ENCODE peak calls at places on chromosomes 16 and 17, in five cellular contexts. Q is neuronal stem cell; R is GM23248; K is CD8-positive, alpha-beta memory T cell; F is BJ. Y is an unnamed sample.

GRCh38 chr17:42675348-42675983 is 1.3 kb downstream of the PLEKHH3 start:
- DNase-seq in F (no peak), R (no peak), Q (no peak), K (no peak), Y (no peak)

GRCh38 chr17:58083491-58084316 is 485 bp downstream of the DYNLL2 start:
- DNase-seq in Q (no peak), K (peak), F (no peak), R (peak), Y (peak)

GRCh38 chr16:84444476-84444875 is 60.0 kb downstream of the MEAK7 start:
- DNase-seq in Q (no peak), K (no peak), F (no peak), R (no peak), Y (no peak)

GRCh38 chr16:15607700-15608396 is 35.1 kb downstream of the MARF1 start:
- DNase-seq in R (peak), F (no peak), Q (no peak), K (no peak), Y (peak)

GRCh38 chr17:27485711-27486495 is 29.7 kb downstream of the KSR1 start:
- DNase-seq in R (no peak), F (no peak), K (no peak), Q (no peak), Y (no peak)

GRCh38 chr17:19897901-19898300 is 30.2 kb upstream of the ULK2 start:
- DNase-seq in F (peak), K (no peak), R (peak), Q (no peak), Y (peak)

GRCh38 chr17:1031711-1032110 is 34.8 kb downstream of the TIMM22 start:
- DNase-seq in Q (peak), F (no peak), R (peak), K (no peak), Y (no peak)

GRCh38 chr17:38996660-38997337 is 29.6 kb upstream of the FBXO47 start:
- DNase-seq in F (no peak), R (peak), Q (no peak), K (no peak), Y (no peak)

GRCh38 chr17:58517928-58518609 is 3.6 kb upstream of the MTMR4 start:
- DNase-seq in R (peak), Q (peak), K (peak), F (peak), Y (peak)

GRCh38 chr17:72090108-72090507 is 30.7 kb upstream of the SOX9 start:
- DNase-seq in Q (no peak), K (no peak), F (no peak), R (peak), Y (no peak)

GRCh38 chr17:77884019-77884418 is 74.5 kb upstream of the TNRC6C start:
- DNase-seq in K (peak), Q (peak), F (no peak), R (peak), Y (no peak)

GRCh38 chr17:75478508-75478907 is 22.1 kb downstream of the TMEM94 start:
- DNase-seq in K (no peak), Q (peak), F (no peak), R (no peak), Y (no peak)

GRCh38 chr17:62933986-62934385 is 32.0 kb upstream of the TANC2 start:
- DNase-seq in F (no peak), Q (no peak), K (no peak), R (peak), Y (no peak)

GRCh38 chr16:6510261-6510660 is 822.4 kb upstream of the RBFOX1 start:
- DNase-seq in F (no peak), Q (no peak), K (no peak), R (no peak), Y (no peak)

GRCh38 chr16:9099131-9099625 is 7.7 kb downstream of the HAPSTR1 start:
- DNase-seq in K (no peak), F (no peak), R (peak), Q (no peak), Y (peak)

GRCh38 chr17:63696381-63696961 is 3.5 kb downstream of the LIMD2 start:
- DNase-seq in Q (peak), R (peak), K (peak), F (no peak), Y (no peak)

DNA sequence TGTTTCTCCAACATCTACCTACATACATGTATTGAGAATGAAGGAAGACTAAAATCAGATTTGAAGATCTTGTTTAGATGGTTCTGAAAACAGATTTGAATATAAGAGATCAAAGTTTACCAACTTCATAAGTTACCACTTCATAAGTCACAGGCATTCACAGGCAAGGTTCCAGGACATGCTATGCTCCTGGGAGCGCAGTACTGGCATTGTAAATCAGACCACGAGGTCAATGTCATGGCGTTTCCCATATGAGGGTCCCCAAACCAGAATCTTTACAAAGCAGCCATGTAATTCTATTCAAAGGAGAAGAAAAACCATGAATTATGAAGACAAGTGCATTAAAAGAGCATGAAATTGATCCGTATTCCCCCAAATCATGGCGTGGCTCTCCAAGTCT is 3.0 kb downstream of the CDH11 start:
- DNase-seq in F (no peak), K (no peak), Q (no peak), R (peak), Y (no peak)
- H3K4me3 ChIP-seq in F (peak), K (no peak), Q (no peak), R (peak), Y (no peak)

DNA sequence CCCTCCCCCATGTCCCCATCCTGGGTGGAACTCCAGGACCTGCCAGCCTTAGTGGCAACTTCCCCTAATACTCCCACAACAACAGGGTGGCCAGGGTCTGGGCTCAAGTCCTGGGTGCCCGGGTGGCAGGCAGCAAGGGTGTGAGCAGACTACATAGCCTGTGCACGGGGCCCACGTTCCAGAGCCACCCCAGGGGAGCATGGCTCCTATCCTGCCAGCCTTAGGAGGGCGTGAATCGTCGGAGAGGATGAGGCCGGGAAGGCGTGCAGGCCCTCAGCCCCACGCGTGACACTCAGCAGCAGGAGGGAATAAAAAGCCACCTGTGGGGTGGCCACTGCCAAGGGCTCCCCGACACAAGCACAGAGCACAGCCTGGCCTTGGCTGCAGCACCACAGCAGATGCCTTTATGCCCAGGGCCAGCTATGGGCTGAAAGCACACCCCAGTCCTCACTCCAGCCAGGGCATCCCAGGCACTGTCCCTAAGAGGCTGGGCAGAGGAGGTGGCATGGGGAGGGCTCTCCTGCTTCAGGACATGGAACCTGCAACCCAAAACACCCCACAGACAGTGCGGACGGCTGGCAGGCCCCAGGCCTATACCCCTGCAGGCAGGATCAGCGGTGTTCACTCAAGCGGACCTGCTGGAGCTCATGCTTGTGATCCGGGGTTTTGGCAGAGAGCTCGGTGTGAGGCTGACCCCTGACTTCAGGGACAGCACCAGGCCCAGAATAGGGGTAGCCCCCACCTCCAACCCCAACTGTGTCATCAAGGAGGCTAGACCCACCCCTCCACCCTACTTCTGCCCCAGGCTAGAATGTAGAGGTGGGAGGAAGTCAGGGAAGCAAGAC is 2.7 kb downstream of the BCAR1 start:
- DNase-seq in K (no peak), R (no peak), F (no peak), Q (no peak), Y (no peak)
- H3K4me3 ChIP-seq in K (no peak), R (peak), F (peak), Q (peak), Y (peak)

DNA sequence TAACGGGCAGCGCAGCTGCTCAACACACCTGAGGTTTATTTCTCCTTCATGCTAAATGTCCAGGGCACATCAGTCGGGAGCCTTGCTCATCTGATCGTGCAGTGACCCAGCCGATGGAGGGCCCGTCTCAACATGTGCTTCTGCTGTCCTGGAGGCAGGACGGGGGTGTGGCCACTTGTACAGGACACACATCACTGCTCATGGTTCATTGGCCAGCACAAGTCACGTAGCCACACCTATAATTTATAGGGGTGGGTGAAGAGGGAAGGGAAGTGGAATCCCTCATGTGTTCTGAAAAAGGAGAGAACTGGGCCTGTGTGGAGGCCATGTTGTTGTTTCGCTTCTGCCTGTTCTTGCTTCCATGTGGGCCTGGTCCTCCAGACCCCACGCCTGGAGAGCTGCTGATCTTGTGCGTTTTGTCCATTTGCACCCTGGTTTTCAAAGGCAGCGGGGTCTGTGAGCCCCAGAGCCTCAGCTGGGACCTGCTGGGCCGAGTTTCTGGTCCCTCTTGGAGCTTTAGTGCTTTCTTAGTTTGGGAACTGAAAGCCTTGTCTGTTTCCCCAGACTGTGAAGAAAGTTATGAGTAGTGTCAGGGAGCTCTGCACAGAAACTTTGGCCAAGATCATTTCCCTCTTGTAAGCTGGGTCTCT is 60.5 kb downstream of the CMIP start:
- DNase-seq in K (no peak), R (no peak), Q (no peak), F (no peak), Y (peak)
- H3K4me3 ChIP-seq in K (no peak), R (no peak), Q (no peak), F (no peak), Y (no peak)

GRCh38 chr17:56678249-56679144 is 85.0 kb downstream of the NOG start:
- DNase-seq in R (peak), K (peak), Q (peak), F (no peak), Y (no peak)
- H3K4me3 ChIP-seq in R (peak), K (peak), Q (no peak), F (no peak), Y (no peak)

GRCh38 chr17:31492880-31493655 is 101.6 kb downstream of the RAB11FIP4 start:
- DNase-seq in K (no peak), R (peak), Q (no peak), F (no peak), Y (no peak)

GRCh38 chr17:31494259-31495048 is 103.0 kb downstream of the RAB11FIP4 start:
- DNase-seq in R (no peak), K (peak), F (no peak), Q (no peak), Y (peak)

GRCh38 chr17:31495049-31495885 is 103.8 kb downstream of the RAB11FIP4 start:
- DNase-seq in Q (no peak), K (no peak), F (no peak), R (no peak), Y (peak)

GRCh38 chr17:31492206-31492605 is 100.7 kb downstream of the RAB11FIP4 start:
- DNase-seq in R (no peak), F (no peak), K (no peak), Q (no peak), Y (no peak)

GRCh38 chr17:31493656-31494155 is 102.2 kb downstream of the RAB11FIP4 start:
- DNase-seq in F (no peak), Q (no peak), K (no peak), R (no peak), Y (no peak)
- H3K4me3 ChIP-seq in F (no peak), Q (no peak), K (peak), R (no peak), Y (no peak)

DNA sequence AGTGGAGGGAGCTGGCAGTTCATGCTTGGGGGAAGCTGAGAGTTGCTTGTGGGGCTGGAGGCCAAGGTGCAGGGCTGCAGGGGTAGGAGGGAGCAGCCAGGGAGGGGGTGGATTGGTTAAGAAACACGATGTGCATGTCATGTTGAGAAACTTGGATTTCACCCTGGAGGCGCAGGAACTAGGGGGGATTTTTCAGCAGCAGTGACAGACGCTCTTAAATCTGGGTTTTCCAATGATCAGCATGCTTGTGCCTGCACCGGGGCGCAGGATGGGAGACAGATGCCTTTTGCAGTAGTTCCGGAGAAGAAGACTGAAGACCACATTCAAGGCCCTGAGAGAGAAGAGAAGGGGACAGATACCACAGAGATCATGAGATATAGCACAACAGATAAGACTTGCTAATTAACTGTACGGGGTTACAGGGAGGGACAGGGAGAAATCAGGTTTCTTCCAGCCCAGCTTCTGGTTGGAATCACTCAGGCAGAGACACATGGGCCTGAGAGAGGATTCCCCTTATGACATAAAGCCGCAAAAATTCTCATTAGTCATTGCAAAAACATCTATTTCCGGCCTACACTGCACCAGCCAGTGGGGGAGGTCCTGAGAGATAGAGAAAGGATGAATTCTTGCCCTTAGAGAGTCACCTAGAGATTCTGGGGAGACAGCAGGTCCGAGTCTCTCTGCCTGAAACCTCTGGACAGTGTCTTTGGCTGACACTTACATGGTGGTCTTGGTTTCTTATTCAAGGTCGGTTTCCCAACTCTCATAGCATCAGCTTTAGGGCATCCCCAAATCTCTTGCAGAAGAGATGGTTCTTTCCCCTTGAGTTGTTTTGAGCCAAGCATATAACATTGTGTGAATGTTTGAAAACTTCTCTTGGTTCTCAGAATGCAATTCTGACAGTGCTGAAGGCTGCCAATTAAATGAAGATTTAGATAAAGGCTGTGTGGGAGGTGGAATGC is 27.1 kb downstream of the CDH13 start:
- DNase-seq in K (peak), Q (no peak), R (peak), F (peak), Y (peak)
- H3K4me3 ChIP-seq in K (no peak), Q (no peak), R (peak), F (no peak), Y (no peak)

GRCh38 chr17:16491131-16491702 is 776 bp downstream of the LRRC75A start:
- DNase-seq in K (peak), R (no peak), Q (no peak), F (no peak), Y (no peak)
- H3K4me3 ChIP-seq in K (peak), R (peak), Q (peak), F (peak), Y (no peak)

GRCh38 chr17:76696763-76697701 is 13.7 kb downstream of the MXRA7 start:
- DNase-seq in K (no peak), Q (no peak), F (no peak), R (peak), Y (no peak)
- H3K4me3 ChIP-seq in K (no peak), Q (no peak), F (no peak), R (no peak), Y (no peak)

Y was measured in mammary epithelial cell.